ENCODE peak calls at places on chromosome 3, in four cellular contexts. Y, M, H and C are unnamed samples.
A peak's percentile ranks its signal among the peaks of the same experiment; 100 is the strongest.

GRCh38 chr3:178518660-178519396 is 17.4 kb upstream of the KCNMB2 start:
- DNase-seq in Y (no peak), M (no peak), H (no peak), C (no peak)

GRCh38 chr3:107690522-107691138 is 167.9 kb downstream of the BBX start:
- DNase-seq in Y (no peak), M (no peak), H (peak; percentile 10), C (peak; percentile 35)

GRCh38 chr3:9704343-9705322 is 1.0 kb downstream of the CPNE9 start:
- DNase-seq in M (peak; percentile 90), Y (peak; percentile 97), H (peak; percentile 90), C (peak; percentile 95)

GRCh38 chr3:3125977-3126376 is 763 bp upstream of the TRNT1 start:
- DNase-seq in H (no peak), Y (no peak), M (no peak), C (no peak)

GRCh38 chr3:6282920-6283319 is 578.0 kb upstream of the GRM7 start:
- DNase-seq in H (no peak), Y (no peak), M (no peak), C (no peak)

GRCh38 chr3:46936733-46937250 is 39.8 kb downstream of the CCDC12 start:
- DNase-seq in Y (no peak), M (no peak), H (no peak), C (no peak)

GRCh38 chr3:196096382-196096953 is 14.6 kb upstream of the TFRC start:
- DNase-seq in Y (no peak), H (no peak), M (no peak), C (no peak)

GRCh38 chr3:72187131-72187530 is 402.2 kb upstream of the PROK2 start:
- DNase-seq in H (peak; percentile 26), M (no peak), Y (no peak), C (no peak)

GRCh38 chr3:123389338-123389910 is 59.5 kb downstream of the ADCY5 start:
- DNase-seq in Y (no peak), M (no peak), H (no peak), C (no peak)

GRCh38 chr3:175304437-175304836 is 445.3 kb downstream of the NAALADL2 start:
- DNase-seq in Y (no peak), M (no peak), H (no peak), C (peak; percentile 42)

GRCh38 chr3:72665701-72666443 is 182.4 kb downstream of the SHQ1 start:
- DNase-seq in H (peak; percentile 44), M (no peak), Y (peak; percentile 65), C (peak; percentile 82)

GRCh38 chr3:148736086-148736485 is 38.4 kb downstream of the AGTR1 start:
- DNase-seq in M (no peak), Y (no peak), H (no peak), C (no peak)

GRCh38 chr3:194046995-194047681 is 88.8 kb upstream of the HES1 start:
- DNase-seq in Y (no peak), H (no peak), M (no peak), C (peak; percentile 38)

GRCh38 chr3:29281265-29282228 is 676 bp downstream of the RBMS3 start:
- DNase-seq in Y (no peak), H (no peak), M (no peak), C (peak; percentile 15)

GRCh38 chr3:154971341-154971740 is 108.8 kb upstream of the MME start:
- DNase-seq in M (no peak), H (no peak), Y (no peak), C (no peak)

GRCh38 chr3:121976727-121977126 is 45.3 kb downstream of the ILDR1 start:
- DNase-seq in M (no peak), H (no peak), Y (no peak), C (no peak)

GRCh38 chr3:18841422-18842343 is 306.6 kb upstream of the KCNH8 start:
- DNase-seq in M (no peak), Y (no peak), H (no peak), C (no peak)

GRCh38 chr3:127196466-127197299 is 3.8 kb downstream of the PRR23E start:
- DNase-seq in Y (no peak), H (no peak), M (no peak), C (no peak)

GRCh38 chr3:77464106-77464688 is 424.3 kb downstream of the ROBO2 start:
- DNase-seq in M (no peak), H (no peak), Y (no peak), C (no peak)

GRCh38 chr3:14550651-14551611 is 10.8 kb upstream of the GRIP2 start:
- DNase-seq in Y (no peak), H (no peak), M (no peak), C (peak; percentile 58)

GRCh38 chr3:169052465-169053302 is 610.8 kb downstream of the MECOM start:
- DNase-seq in M (no peak), Y (no peak), H (no peak), C (no peak)

GRCh38 chr3:87867001-87867400 is 191.8 kb downstream of the CGGBP1 start:
- DNase-seq in H (no peak), M (no peak), Y (no peak), C (no peak)

GRCh38 chr3:42036483-42036823 is 54.7 kb upstream of the TRAK1 start:
- DNase-seq in Y (no peak), M (no peak), H (no peak), C (peak; percentile 44)

GRCh38 chr3:143298380-143298779 is 178.8 kb downstream of the CHST2 start:
- DNase-seq in M (no peak), H (no peak), Y (no peak), C (no peak)

GRCh38 chr3:110166791-110167190 is 829.4 kb upstream of the DPPA4 start:
- DNase-seq in H (no peak), M (no peak), Y (no peak), C (no peak)

GRCh38 chr3:126134219-126134975 is 46.0 kb downstream of the ALDH1L1 start:
- DNase-seq in Y (peak; percentile 80), H (peak; percentile 61), M (no peak), C (peak; percentile 87)

GRCh38 chr3:172355836-172356235 is 92.4 kb downstream of the GHSR start:
- DNase-seq in M (no peak), Y (no peak), H (no peak), C (no peak)

GRCh38 chr3:169923189-169923588 is 11.8 kb downstream of the SAMD7 start:
- DNase-seq in Y (no peak), M (no peak), H (no peak), C (peak; percentile 76)

GRCh38 chr3:184572528-184573270 is 11.1 kb downstream of the EPHB3 start:
- DNase-seq in M (no peak), H (no peak), Y (no peak), C (no peak)

GRCh38 chr3:184576457-184577240 is 15.1 kb downstream of the EPHB3 start:
- DNase-seq in Y (no peak), M (no peak), H (no peak), C (no peak)

GRCh38 chr3:184577546-184577945 is 16.0 kb downstream of the EPHB3 start:
- DNase-seq in H (no peak), Y (no peak), M (no peak), C (no peak)

GRCh38 chr3:184575701-184576100 is 14.1 kb downstream of the EPHB3 start:
- DNase-seq in H (no peak), Y (no peak), M (no peak), C (no peak)

DNA sequence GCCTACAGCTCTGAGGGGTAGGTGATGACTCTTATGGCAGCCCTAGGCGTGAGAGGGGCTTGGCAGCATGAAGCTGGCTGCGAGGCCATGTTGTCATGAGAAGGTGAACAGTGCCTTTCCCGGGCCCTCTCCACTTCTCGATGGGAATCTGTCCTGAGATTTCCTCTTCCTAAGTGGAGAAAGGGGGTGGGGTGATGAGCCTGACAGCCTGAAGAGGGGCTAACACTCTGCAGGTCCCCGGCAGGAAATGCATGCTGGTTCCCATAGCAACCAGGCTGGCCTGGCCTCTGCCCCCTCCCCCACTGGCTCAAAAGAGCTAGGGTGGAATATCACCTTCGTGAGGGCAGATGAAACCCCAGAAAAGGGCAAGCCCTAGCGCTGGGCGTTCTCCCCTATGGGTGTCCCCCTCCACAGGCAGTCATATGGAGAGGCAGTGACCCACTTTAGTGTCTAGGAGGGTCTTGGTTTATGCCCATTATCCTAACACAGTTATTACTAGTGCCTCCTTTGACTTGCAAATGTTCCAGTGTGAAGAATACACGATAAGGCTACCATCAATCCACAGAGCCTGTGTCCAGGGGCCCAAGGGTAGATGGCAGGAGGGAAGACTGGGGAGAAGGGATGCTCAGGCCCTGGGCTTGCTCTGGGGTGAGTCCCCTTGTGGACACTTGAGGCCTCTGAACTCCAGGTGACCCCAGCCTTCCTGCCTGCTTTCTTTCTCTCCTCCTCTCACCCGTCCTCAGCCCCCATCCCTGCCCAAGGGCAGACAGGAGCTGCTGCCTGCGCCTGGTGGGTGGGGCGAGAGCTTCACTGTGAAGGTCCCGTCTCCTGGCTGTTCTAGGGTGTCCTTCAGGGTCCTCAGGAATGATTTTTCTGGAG is 13.2 kb downstream of the EPHB3 start:
- DNase-seq in H (no peak), M (no peak), Y (peak; percentile 82), C (peak; percentile 88)
- TF ChIP-seq TEAD4 in H (no peak), M (no peak), Y (no peak), C (no peak)

GRCh38 chr3:48595075-48595525 is at the start of gene COL7A1:
- DNase-seq in H (no peak), Y (peak; percentile 26), M (no peak), C (peak; percentile 80)
- TF ChIP-seq TEAD4 in H (no peak), Y (no peak), M (no peak), C (no peak)

GRCh38 chr3:152719264-152719663 is 115.7 kb upstream of the P2RY1 start:
- DNase-seq in M (no peak), H (peak; percentile 13), Y (no peak), C (peak; percentile 0)
- TF ChIP-seq TEAD4 in M (no peak), H (no peak), Y (no peak), C (no peak)

GRCh38 chr3:30527720-30528119 is 78.7 kb upstream of the TGFBR2 start:
- DNase-seq in M (no peak), Y (no peak), H (no peak), C (no peak)

GRCh38 chr3:30527186-30527585 is 79.2 kb upstream of the TGFBR2 start:
- DNase-seq in M (no peak), Y (no peak), H (no peak), C (no peak)

GRCh38 chr3:30531017-30531570 is 75.3 kb upstream of the TGFBR2 start:
- DNase-seq in Y (no peak), H (no peak), M (no peak), C (no peak)

GRCh38 chr3:30526031-30526430 is 80.4 kb upstream of the TGFBR2 start:
- DNase-seq in M (no peak), Y (no peak), H (no peak), C (no peak)

DNA sequence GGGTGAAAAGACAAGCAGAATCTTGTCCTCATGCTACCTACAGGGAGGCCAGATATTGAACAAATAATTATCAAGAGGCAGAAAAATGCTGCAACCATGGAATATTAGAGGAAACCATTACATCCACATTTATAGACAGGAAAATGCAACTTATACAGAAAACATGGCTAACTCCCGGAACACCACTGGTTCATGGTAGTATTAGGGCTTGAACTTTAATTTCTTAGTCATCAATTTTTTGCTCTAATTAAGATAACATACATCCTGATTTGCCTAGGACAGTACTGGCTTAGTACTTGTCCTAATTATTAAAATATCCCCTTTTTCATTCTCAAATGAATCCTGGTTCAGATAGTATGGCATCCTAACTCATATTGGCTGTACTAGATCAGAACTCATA is 76.3 kb upstream of the TGFBR2 start:
- DNase-seq in H (no peak), Y (no peak), M (no peak), C (no peak)
- TF ChIP-seq TEAD4 in H (no peak), Y (no peak), M (no peak), C (no peak)

GRCh38 chr3:53820756-53821580 is 25.3 kb downstream of the CHDH start:
- DNase-seq in M (no peak), H (no peak), Y (no peak), C (no peak)
- TF ChIP-seq TEAD4 in M (no peak), H (no peak), Y (no peak), C (no peak)

GRCh38 chr3:15860014-15860934 is 62.5 kb upstream of the ANKRD28 start:
- DNase-seq in Y (peak; percentile 68), M (peak; percentile 38), H (peak; percentile 34), C (peak; percentile 58)
- TF ChIP-seq TEAD4 in Y (peak; percentile 57), M (no peak), H (peak; percentile 21), C (no peak)